ENCODE peak calls at places on chromosomes 1 and 21, in four cellular contexts. One of them, this sample, is unnamed.

GRCh38 chr21:29218749-29219148 is 80.0 kb upstream of the BACH1 start:
- DNase-seq in ovary: no peak
- DNase-seq in AG04450: no peak
- DNase-seq in lower lobe of right lung: no peak
- DNase-seq in this sample: no peak

GRCh38 chr1:116496380-116496779 is 74.4 kb downstream of the CD58 start:
- DNase-seq in AG04450: no peak
- DNase-seq in ovary: no peak
- DNase-seq in lower lobe of right lung: no peak
- DNase-seq in this sample: no peak

GRCh38 chr1:76659171-76659940 is 207.9 kb upstream of the ST6GALNAC5 start:
- DNase-seq in lower lobe of right lung: no peak
- DNase-seq in ovary: no peak
- DNase-seq in AG04450: no peak
- DNase-seq in this sample: no peak

GRCh38 chr1:148353461-148354283 is 129.4 kb downstream of the PPIAL4G start:
- DNase-seq in AG04450: no peak
- DNase-seq in lower lobe of right lung: no peak
- DNase-seq in ovary: no peak
- DNase-seq in this sample: no peak

GRCh38 chr1:244353572-244354091 is 98.1 kb downstream of the ADSS2 start:
- DNase-seq in ovary: peak; percentile 30
- DNase-seq in lower lobe of right lung: peak; percentile 67
- DNase-seq in AG04450: peak; percentile 83
- DNase-seq in this sample: no peak

GRCh38 chr1:244850099-244850852 is 14.1 kb downstream of the HNRNPU start:
- DNase-seq in lower lobe of right lung: no peak
- DNase-seq in AG04450: no peak
- DNase-seq in ovary: no peak
- DNase-seq in this sample: no peak

GRCh38 chr1:231160851-231161710 is 777 bp upstream of the TRIM67 start:
- DNase-seq in lower lobe of right lung: no peak
- DNase-seq in ovary: no peak
- DNase-seq in AG04450: no peak
- DNase-seq in this sample: no peak

GRCh38 chr1:91135799-91136198 is 114.0 kb upstream of the ZNF644 start:
- DNase-seq in AG04450: no peak
- DNase-seq in lower lobe of right lung: no peak
- DNase-seq in ovary: no peak
- DNase-seq in this sample: no peak

GRCh38 chr1:157639800-157640199 is 41.9 kb upstream of the FCRL4 start:
- DNase-seq in ovary: no peak
- DNase-seq in lower lobe of right lung: no peak
- DNase-seq in AG04450: no peak
- DNase-seq in this sample: no peak

GRCh38 chr1:19814681-19815503 is at the start of gene RNF186:
- DNase-seq in AG04450: no peak
- DNase-seq in ovary: no peak
- DNase-seq in lower lobe of right lung: peak; percentile 65
- DNase-seq in this sample: no peak

GRCh38 chr21:35375115-35375514 is 326.0 kb upstream of the RUNX1 start:
- DNase-seq in lower lobe of right lung: no peak
- DNase-seq in ovary: no peak
- DNase-seq in AG04450: peak; percentile 39
- DNase-seq in this sample: no peak

GRCh38 chr1:2796890-2797740 is 4.4 kb downstream of the TTC34 start:
- DNase-seq in ovary: no peak
- DNase-seq in lower lobe of right lung: peak; percentile 30
- DNase-seq in AG04450: no peak
- DNase-seq in this sample: no peak

GRCh38 chr1:209845405-209845725 is 17.6 kb downstream of the UTP25 start:
- DNase-seq in lower lobe of right lung: no peak
- DNase-seq in ovary: no peak
- DNase-seq in AG04450: no peak
- DNase-seq in this sample: no peak

GRCh38 chr1:201883786-201884185 is 4.9 kb upstream of the SHISA4 start:
- DNase-seq in AG04450: no peak
- DNase-seq in lower lobe of right lung: no peak
- DNase-seq in ovary: peak; percentile 72
- DNase-seq in this sample: no peak

GRCh38 chr1:115670476-115671175 is 28.9 kb downstream of the VANGL1 start:
- DNase-seq in ovary: no peak
- DNase-seq in AG04450: no peak
- DNase-seq in lower lobe of right lung: no peak
- DNase-seq in this sample: no peak

GRCh38 chr1:111204923-111205723 is 4.7 kb upstream of the DENND2D start:
- DNase-seq in AG04450: no peak
- DNase-seq in ovary: no peak
- DNase-seq in lower lobe of right lung: no peak
- DNase-seq in this sample: no peak

GRCh38 chr21:41024341-41025056 is 143.5 kb upstream of the BACE2 start:
- DNase-seq in lower lobe of right lung: no peak
- DNase-seq in ovary: no peak
- DNase-seq in AG04450: no peak
- DNase-seq in this sample: no peak

GRCh38 chr1:111592389-111593361 is 26.9 kb upstream of the RAP1A start:
- DNase-seq in AG04450: peak; percentile 55
- DNase-seq in ovary: peak; percentile 75
- DNase-seq in lower lobe of right lung: peak; percentile 90
- DNase-seq in this sample: peak; percentile 94

GRCh38 chr1:207861442-207862177 is 49.3 kb downstream of the CD34 start:
- DNase-seq in ovary: no peak
- DNase-seq in AG04450: no peak
- DNase-seq in lower lobe of right lung: no peak
- DNase-seq in this sample: peak; percentile 28

GRCh38 chr1:167904641-167905040 is 9.3 kb downstream of the ADCY10 start:
- DNase-seq in ovary: no peak
- DNase-seq in AG04450: no peak
- DNase-seq in lower lobe of right lung: no peak
- DNase-seq in this sample: no peak

GRCh38 chr1:19925342-19926070 is 2.1 kb upstream of the PLA2G2E start:
- DNase-seq in AG04450: no peak
- DNase-seq in lower lobe of right lung: no peak
- DNase-seq in ovary: no peak
- DNase-seq in this sample: no peak

GRCh38 chr1:39842726-39843305 is 40.5 kb downstream of the TRIT1 start:
- DNase-seq in ovary: no peak
- DNase-seq in lower lobe of right lung: no peak
- DNase-seq in AG04450: no peak
- DNase-seq in this sample: no peak

GRCh38 chr1:165114022-165114888 is 242.3 kb downstream of the LMX1A start:
- DNase-seq in lower lobe of right lung: no peak
- DNase-seq in AG04450: no peak
- DNase-seq in ovary: peak; percentile 22
- DNase-seq in this sample: no peak

GRCh38 chr1:158199840-158200239 is 19.1 kb downstream of the CD1D start:
- DNase-seq in ovary: no peak
- DNase-seq in AG04450: no peak
- DNase-seq in lower lobe of right lung: no peak
- DNase-seq in this sample: no peak

This sample was measured in naive thymus-derived CD8-positive, alpha-beta T cell.